ENCODE peak calls at places on chromosomes 12 and 14, in four cellular contexts. Y is left cardiac atrium; G is activated T-helper 1 cell treated with anti-CD3 and anti-CD28 coated beads, Interleukin-2, amount 50 U/mL, for 16 hours; A is ACHN. P is an unnamed sample.

GRCh38 chr12:89918172-89918880 is 209.7 kb upstream of the ATP2B1 start:
- DNase-seq in Y (no peak), G (no peak), A (no peak), P (no peak)

GRCh38 chr14:69066396-69067171 is 86.3 kb downstream of the DCAF5 start:
- DNase-seq in Y (no peak), G (no peak), A (no peak), P (no peak)

GRCh38 chr14:37452323-37452722 is 142.7 kb downstream of the FOXA1 start:
- DNase-seq in Y (no peak), G (no peak), A (no peak), P (no peak)

GRCh38 chr12:88238406-88238805 is 96.3 kb downstream of the TMTC3 start:
- DNase-seq in Y (no peak), G (no peak), A (no peak), P (no peak)

GRCh38 chr12:52646613-52647012 is 5.4 kb downstream of the KRT2 start:
- DNase-seq in Y (no peak), G (no peak), A (no peak), P (no peak)

GRCh38 chr14:36013483-36013882 is 163.0 kb downstream of the PTCSC3 start:
- DNase-seq in Y (no peak), G (no peak), A (no peak), P (no peak)

GRCh38 chr12:70246580-70246979 is 3.3 kb downstream of the CNOT2 start:
- DNase-seq in Y (no peak), G (no peak), A (no peak), P (no peak)

GRCh38 chr14:98955741-98956070 is 316.3 kb downstream of the BCL11B start:
- DNase-seq in Y (no peak), G (no peak), A (no peak), P (no peak)

GRCh38 chr12:12450043-12450451 is 93.2 kb downstream of the BORCS5 start:
- DNase-seq in Y (no peak), G (no peak), A (no peak), P (no peak)

GRCh38 chr12:130916251-130916911 is 37.3 kb upstream of the ADGRD1 start:
- DNase-seq in Y (peak), G (no peak), A (peak), P (peak)

GRCh38 chr14:68937790-68938514 is 41.1 kb downstream of the ACTN1 start:
- DNase-seq in Y (peak), G (no peak), A (peak), P (no peak)

GRCh38 chr14:88989911-88990310 is 165.5 kb downstream of the TTC8 start:
- DNase-seq in Y (no peak), G (no peak), A (no peak), P (no peak)

GRCh38 chr14:101276309-101277091 is 284.8 kb upstream of the DIO3 start:
- DNase-seq in Y (no peak), G (no peak), A (no peak), P (no peak)

GRCh38 chr12:57813111-57813970 is 5.2 kb downstream of the AVIL start:
- DNase-seq in Y (no peak), G (no peak), A (no peak), P (no peak)

GRCh38 chr14:77158175-77158908 is 16.8 kb upstream of the ZDHHC22 start:
- DNase-seq in Y (peak), G (no peak), A (peak), P (peak)

GRCh38 chr12:127811988-127812387 is 455.0 kb upstream of the TMEM132C start:
- DNase-seq in Y (peak), G (no peak), A (no peak), P (no peak)

GRCh38 chr14:104913413-104913812 is 11.3 kb upstream of the PLD4 start:
- DNase-seq in Y (no peak), G (no peak), A (no peak), P (no peak)

GRCh38 chr12:123153906-123154305 is 3.0 kb upstream of the PITPNM2 start:
- DNase-seq in Y (no peak), G (no peak), A (no peak), P (no peak)

GRCh38 chr14:100376751-100377171 is 53.6 kb downstream of the SLC25A47 start:
- DNase-seq in Y (no peak), G (no peak), A (peak), P (no peak)

GRCh38 chr12:534216-534615 is 74.5 kb downstream of the B4GALNT3 start:
- DNase-seq in Y (no peak), G (no peak), A (no peak), P (no peak)

GRCh38 chr12:75820848-75821578 is 210.6 kb downstream of the PHLDA1 start:
- DNase-seq in Y (peak), G (no peak), A (peak), P (no peak)

GRCh38 chr12:27823038-27823437 is 43.0 kb upstream of the MANSC4 start:
- DNase-seq in Y (no peak), G (no peak), A (no peak), P (no peak)

GRCh38 chr12:27571463-27571862 is 47.5 kb downstream of the PPFIBP1 start:
- DNase-seq in Y (no peak), G (no peak), A (no peak), P (no peak)

GRCh38 chr12:20369164-20370000 is 1.0 kb downstream of the PDE3A start:
- DNase-seq in Y (peak), G (no peak), A (peak), P (no peak)

GRCh38 chr12:40717576-40717975 is 25.3 kb downstream of the CNTN1 start:
- DNase-seq in Y (no peak), G (no peak), A (no peak), P (no peak)

GRCh38 chr14:79443602-79444001 is 767.7 kb downstream of the DIO2 start:
- DNase-seq in Y (no peak), G (no peak), A (no peak), P (no peak)

GRCh38 chr14:100345711-100346110 is 22.6 kb downstream of the SLC25A47 start:
- DNase-seq in Y (no peak), G (no peak), A (no peak), P (no peak)

GRCh38 chr12:101957251-101957650 is 79.9 kb downstream of the DRAM1 start:
- DNase-seq in Y (no peak), G (no peak), A (no peak), P (no peak)

GRCh38 chr12:75660805-75661404 is 149.5 kb upstream of the KRR1 start:
- DNase-seq in Y (no peak), G (no peak), A (peak), P (no peak)

GRCh38 chr14:100786131-100786530 is 39.8 kb upstream of the MEG3 start:
- DNase-seq in Y (no peak), G (no peak), A (no peak), P (no peak)

GRCh38 chr14:33556382-33557121 is 394.3 kb downstream of the EGLN3 start:
- DNase-seq in Y (no peak), G (no peak), A (no peak), P (no peak)

GRCh38 chr14:72513994-72514659 is 379.8 kb downstream of the DPF3 start:
- DNase-seq in Y (no peak), G (no peak), A (peak), P (no peak)

GRCh38 chr12:59393506-59393905 is 202.3 kb upstream of the SLC16A7 start:
- DNase-seq in Y (no peak), G (no peak), A (no peak), P (no peak)

GRCh38 chr12:57221169-57221917 is 4.7 kb downstream of the NXPH4 start:
- DNase-seq in Y (no peak), G (no peak), A (no peak), P (no peak)